ENCODE peak calls at places on chromosomes 5 and 9, in seven cellular contexts. H is activated CD4-positive, alpha-beta T cell treated with anti-CD3 and anti-CD28 coated beads, Interleukin-2, amount 50 U/mL, for 48 hours; F is DMS79; E is Kasumi-1; J is effector memory CD4-positive, alpha-beta T cell; Y is central memory CD4-positive, alpha-beta T cell; Z is T-helper 2 cell. S is an unnamed sample.

GRCh38 chr9:81720450-81721086 is 31.2 kb upstream of the TLE1 start:
- DNase-seq in F (no peak), H (no peak), E (no peak), J (no peak), Y (no peak), Z (no peak), S (no peak)

GRCh38 chr9:120151806-120152205 is 428.2 kb downstream of the CDK5RAP2 start:
- DNase-seq in H (no peak), J (no peak), Z (no peak), E (no peak), F (no peak), Y (no peak), S (no peak)

GRCh38 chr9:99296375-99296951 is 74.4 kb downstream of the SEC61B start:
- DNase-seq in F (no peak), Y (peak), H (no peak), E (peak), J (no peak), Z (peak), S (peak)

GRCh38 chr5:177431317-177432142 is 5.1 kb downstream of the GRK6 start:
- DNase-seq in F (no peak), E (peak), H (peak), Y (peak), J (peak), Z (peak), S (no peak)

GRCh38 chr9:128712451-128713410 is 10.4 kb downstream of the PKN3 start:
- DNase-seq in Z (no peak), E (no peak), Y (no peak), H (no peak), J (no peak), F (no peak), S (no peak)

GRCh38 chr5:75052461-75053285 is at the start of gene GCNT4:
- DNase-seq in J (no peak), H (peak), F (no peak), Z (peak), E (no peak), Y (peak), S (no peak)

GRCh38 chr5:66987126-66987525 is 209.5 kb downstream of the CD180 start:
- DNase-seq in F (no peak), Z (no peak), H (no peak), J (no peak), E (no peak), Y (no peak), S (no peak)

GRCh38 chr9:116404228-116404627 is 250.6 kb downstream of the PAPPA start:
- DNase-seq in Z (no peak), H (no peak), F (no peak), E (no peak), J (no peak), Y (no peak), S (no peak)

GRCh38 chr5:34503379-34504346 is 152.5 kb upstream of the RAI14 start:
- DNase-seq in Y (no peak), Z (no peak), H (no peak), F (no peak), J (no peak), E (no peak), S (no peak)

GRCh38 chr5:178671745-178672144 is 44.9 kb upstream of the CLK4 start:
- DNase-seq in J (no peak), E (no peak), F (no peak), Y (no peak), Z (no peak), H (no peak), S (no peak)

GRCh38 chr5:69049151-69049550 is 44.7 kb upstream of the SLC30A5 start:
- DNase-seq in J (no peak), F (no peak), Z (no peak), E (no peak), Y (no peak), H (no peak), S (no peak)

GRCh38 chr5:68652507-68652906 is 437.0 kb downstream of the PIK3R1 start:
- DNase-seq in H (no peak), F (no peak), J (no peak), Z (no peak), Y (no peak), E (no peak), S (no peak)

GRCh38 chr9:114953917-114954316 is 23.5 kb upstream of the TNFSF8 start:
- DNase-seq in J (no peak), Z (no peak), E (peak), Y (no peak), F (no peak), H (no peak), S (no peak)

GRCh38 chr5:174384509-174384947 is 339.0 kb downstream of the NSG2 start:
- DNase-seq in H (no peak), F (no peak), J (no peak), E (no peak), Z (no peak), Y (no peak), S (no peak)

GRCh38 chr5:127074466-127074865 is 1.2 kb upstream of the C5orf63 start:
- DNase-seq in J (no peak), E (no peak), Z (no peak), Y (no peak), H (no peak), F (no peak), S (no peak)

GRCh38 chr5:71955718-71956117 is 151.6 kb upstream of the MAP1B start:
- DNase-seq in Y (no peak), H (no peak), Z (no peak), F (no peak), E (no peak), J (no peak), S (no peak)

GRCh38 chr5:96763012-96763411 is 44.7 kb downstream of the ERAP1 start:
- DNase-seq in F (no peak), H (no peak), J (no peak), Y (no peak), E (no peak), Z (no peak), S (no peak)

GRCh38 chr9:104868687-104869404 is 59.1 kb downstream of the ABCA1 start:
- DNase-seq in Y (no peak), E (peak), F (peak), J (no peak), H (no peak), Z (no peak), S (peak)

GRCh38 chr5:147534172-147534951 is 24.5 kb upstream of the DPYSL3 start:
- DNase-seq in H (no peak), E (no peak), J (no peak), Z (no peak), F (no peak), Y (no peak), S (no peak)

GRCh38 chr9:86708918-86709835 is 238.1 kb downstream of the GAS1 start:
- DNase-seq in F (no peak), E (peak), J (no peak), H (no peak), Y (no peak), Z (no peak), S (no peak)

GRCh38 chr5:122262107-122262506 is 49.9 kb upstream of the SNCAIP start:
- DNase-seq in E (no peak), H (no peak), Y (no peak), F (no peak), Z (no peak), J (no peak), S (no peak)

GRCh38 chr9:107698779-107699564 is 209.4 kb upstream of the KLF4 start:
- DNase-seq in F (no peak), Y (no peak), E (no peak), H (no peak), J (no peak), Z (no peak), S (no peak)

GRCh38 chr5:55232194-55232984 is 1.0 kb downstream of the CCNO start:
- DNase-seq in E (peak), Z (no peak), J (no peak), H (no peak), F (peak), Y (no peak), S (no peak)

GRCh38 chr5:175642998-175643397 is 14.9 kb upstream of the HRH2 start:
- DNase-seq in Z (no peak), E (no peak), F (no peak), H (no peak), Y (no peak), J (no peak), S (no peak)

GRCh38 chr9:115391166-115391825 is 273.3 kb upstream of the TNC start:
- DNase-seq in H (no peak), F (no peak), Z (no peak), Y (no peak), E (no peak), J (no peak), S (no peak)

GRCh38 chr9:132853482-132853881 is 24.6 kb downstream of the AK8 start:
- DNase-seq in F (no peak), Z (no peak), J (no peak), E (no peak), H (no peak), Y (no peak), S (no peak)

GRCh38 chr9:115133649-115134048 is 15.7 kb upstream of the TNC start:
- DNase-seq in F (no peak), Y (no peak), Z (no peak), J (no peak), E (no peak), H (no peak), S (no peak)

GRCh38 chr9:92696619-92697018 is 26.7 kb upstream of the IPPK start:
- DNase-seq in H (no peak), F (no peak), Z (no peak), Y (no peak), E (no peak), J (no peak), S (no peak)

GRCh38 chr5:118548761-118549160 is 439.6 kb downstream of the DTWD2 start:
- DNase-seq in J (no peak), F (no peak), Z (no peak), H (no peak), Y (no peak), E (no peak), S (no peak)

GRCh38 chr9:124758061-124758460 is 13.1 kb downstream of the NR6A1 start:
- DNase-seq in E (peak), F (no peak), J (no peak), Z (no peak), Y (no peak), H (no peak), S (no peak)

S was measured in CMK.